ENCODE peak calls at places on chromosomes 2 and 18, in seven cellular contexts. T is SK-N-MC, N is IMR-90, Y is GM23248, F is mesendoderm, O is colonic mucosa, M is trophoblast cell. H is an unnamed sample.

GRCh38 chr2:78063246-78064020 is 541.3 kb upstream of the LRRTM4 start:
- DNase-seq in F (no peak), M (no peak), Y (no peak), T (peak), N (no peak), O (no peak), H (no peak)

GRCh38 chr2:219443016-219443696 is 8.5 kb downstream of the SPEG start:
- DNase-seq in Y (peak), M (no peak), T (no peak), F (no peak), N (peak), O (no peak), H (no peak)

GRCh38 chr18:72762505-72763122 is 105.2 kb downstream of the NETO1 start:
- DNase-seq in N (peak), F (peak), O (no peak), Y (peak), T (peak), M (peak), H (peak)

GRCh38 chr2:37230581-37230980 is 815 bp downstream of the CEBPZ start:
- DNase-seq in O (peak), F (peak), M (no peak), T (no peak), N (no peak), Y (peak), H (no peak)

GRCh38 chr2:226426292-226426736 is 373.3 kb downstream of the IRS1 start:
- DNase-seq in O (no peak), T (peak), N (peak), F (no peak), Y (peak), M (peak), H (no peak)

GRCh38 chr18:67300498-67300897 is 216.0 kb downstream of the DSEL start:
- DNase-seq in Y (no peak), T (no peak), F (peak), O (no peak), N (no peak), M (no peak), H (no peak)

GRCh38 chr2:126883661-126884030 is 15.0 kb upstream of the TEX51 start:
- DNase-seq in T (no peak), F (no peak), N (no peak), M (no peak), Y (no peak), O (no peak), H (no peak)

GRCh38 chr18:9537638-9538037 is 62.3 kb downstream of the RALBP1 start:
- DNase-seq in T (no peak), F (no peak), O (no peak), M (no peak), Y (no peak), N (no peak), H (no peak)

GRCh38 chr2:193517615-193518014 is 1322.9 kb upstream of the TMEFF2 start:
- DNase-seq in T (no peak), Y (no peak), O (no peak), F (no peak), M (no peak), N (no peak), H (no peak)

GRCh38 chr2:239751719-239752355 is 273.3 kb downstream of the NDUFA10 start:
- DNase-seq in T (no peak), N (no peak), M (no peak), Y (no peak), O (peak), F (peak), H (no peak)

GRCh38 chr2:47519147-47519537 is 116.2 kb downstream of the MSH2 start:
- DNase-seq in F (no peak), Y (no peak), T (no peak), M (no peak), N (no peak), O (no peak), H (no peak)

GRCh38 chr2:173023718-173024117 is 51.9 kb upstream of the MAP3K20 start:
- DNase-seq in Y (no peak), O (no peak), N (no peak), F (no peak), T (no peak), M (no peak), H (no peak)

GRCh38 chr2:182868049-182868422 is 1.6 kb upstream of the FRZB start:
- DNase-seq in M (no peak), O (no peak), T (no peak), F (peak), Y (no peak), N (no peak), H (no peak)

GRCh38 chr2:207902822-207903221 is 122.5 kb downstream of the PLEKHM3 start:
- DNase-seq in F (no peak), N (no peak), M (no peak), O (no peak), T (no peak), Y (no peak), H (no peak)

GRCh38 chr2:146312899-146313298 is 1531.9 kb upstream of the ACVR2A start:
- DNase-seq in T (peak), Y (peak), O (no peak), N (peak), M (no peak), F (peak), H (no peak)

DNA sequence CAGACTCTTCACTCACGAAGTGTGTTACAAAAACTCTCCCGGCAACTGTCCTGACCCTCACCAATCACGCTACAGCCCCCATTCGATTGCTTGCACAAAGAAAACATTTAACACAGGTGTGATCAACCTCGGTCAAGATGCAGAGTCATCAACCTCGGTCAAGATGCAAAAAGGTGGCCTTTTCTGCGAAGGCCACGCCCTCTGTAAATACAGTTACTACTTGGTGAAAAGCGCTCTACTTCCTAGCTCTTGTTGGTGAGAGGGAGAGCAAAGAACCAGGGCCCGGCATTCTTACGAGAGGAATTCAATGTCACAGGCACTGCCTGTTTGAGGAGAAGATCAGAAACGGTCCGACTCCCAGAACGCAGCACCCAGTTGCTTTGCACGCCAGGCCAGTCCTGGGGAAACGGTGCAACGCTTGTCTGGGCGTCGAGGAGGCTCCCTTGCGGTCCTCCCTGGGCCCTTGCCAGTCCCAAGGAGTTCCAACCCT is 2.0 kb downstream of the PIEZO2 start:
- DNase-seq in Y (no peak), N (no peak), M (no peak), F (peak), T (no peak), O (no peak), H (no peak)
- H3K9ac ChIP-seq in Y (no peak), N (no peak), M (no peak), F (peak), T (no peak), O (no peak), H (peak)

DNA sequence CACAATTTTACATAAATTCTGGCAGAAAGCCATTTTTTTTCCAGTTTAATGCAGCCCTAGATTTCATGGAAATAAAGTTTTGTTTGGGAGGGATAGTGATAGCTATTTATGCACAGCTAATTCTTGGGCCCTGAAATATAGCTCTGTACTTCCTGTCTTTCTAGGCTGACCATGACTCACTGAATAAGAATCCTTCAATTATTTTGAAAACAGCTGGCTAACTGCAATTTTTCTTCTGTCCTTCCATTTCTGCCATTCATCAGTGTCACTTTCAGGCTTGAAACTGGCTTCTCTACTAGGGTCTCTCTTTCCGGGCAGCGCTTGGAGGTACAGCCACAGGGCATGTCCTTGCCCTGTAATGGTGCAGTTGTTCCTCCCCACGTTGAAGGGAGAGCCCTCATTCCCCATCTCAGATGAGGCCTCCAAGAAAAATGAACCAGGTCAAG is 97.1 kb upstream of the TMEM178A start:
- DNase-seq in F (no peak), Y (peak), M (peak), N (peak), O (no peak), T (no peak), H (no peak)
- H3K4me3 ChIP-seq in F (no peak), Y (no peak), M (no peak), N (no peak), O (no peak), T (no peak), H (no peak)

GRCh38 chr18:3052411-3052758 is 39.4 kb upstream of the LPIN2 start:
- DNase-seq in N (no peak), F (no peak), T (no peak), O (no peak), M (no peak), Y (no peak), H (no peak)
- H3K9ac ChIP-seq in N (no peak), F (no peak), T (no peak), O (no peak), M (no peak), Y (no peak), H (no peak)

GRCh38 chr2:144515425-144515693 is 4.6 kb downstream of the ZEB2 start:
- DNase-seq in T (no peak), Y (no peak), F (no peak), O (no peak), M (no peak), N (peak), H (no peak)
- H3K4me3 ChIP-seq in T (peak), Y (peak), F (peak), O (peak), M (no peak), N (peak), H (peak)